ENCODE peak calls at places on chromosomes 13 and 19, in eight cellular contexts. One of them, this sample, is unnamed.

GRCh38 chr13:29909975-29910674 is 59.7 kb upstream of the UBL3 start:
- DNase-seq in CD8-positive, alpha-beta memory T cell: no peak
- DNase-seq in Panc1: no peak
- DNase-seq in tibial artery: no peak
- DNase-seq in H9: no peak
- DNase-seq in left ventricle myocardium inferior: peak; percentile 20
- DNase-seq in cardiac muscle cell: no peak
- DNase-seq in body of pancreas: no peak
- DNase-seq in this sample: no peak

GRCh38 chr13:78742659-78743058 is 83.7 kb upstream of the OBI1 start:
- DNase-seq in left ventricle myocardium inferior: no peak
- DNase-seq in CD8-positive, alpha-beta memory T cell: no peak
- DNase-seq in body of pancreas: no peak
- DNase-seq in cardiac muscle cell: peak; percentile 24
- DNase-seq in H9: peak; percentile 47
- DNase-seq in Panc1: no peak
- DNase-seq in tibial artery: no peak
- DNase-seq in this sample: no peak

GRCh38 chr13:101424381-101425155 is 8.3 kb upstream of the NALCN start:
- DNase-seq in body of pancreas: no peak
- DNase-seq in cardiac muscle cell: no peak
- DNase-seq in left ventricle myocardium inferior: no peak
- DNase-seq in tibial artery: no peak
- DNase-seq in H9: no peak
- DNase-seq in Panc1: no peak
- DNase-seq in CD8-positive, alpha-beta memory T cell: no peak
- DNase-seq in this sample: no peak

GRCh38 chr13:51148952-51149573 is 38.0 kb upstream of the C13orf42 start:
- DNase-seq in left ventricle myocardium inferior: no peak
- DNase-seq in body of pancreas: peak; percentile 41
- DNase-seq in Panc1: no peak
- DNase-seq in tibial artery: no peak
- DNase-seq in H9: peak; percentile 86
- DNase-seq in cardiac muscle cell: peak; percentile 76
- DNase-seq in CD8-positive, alpha-beta memory T cell: no peak
- DNase-seq in this sample: no peak

GRCh38 chr19:5191091-5191490 is 149.5 kb downstream of the PTPRS start:
- DNase-seq in left ventricle myocardium inferior: no peak
- DNase-seq in Panc1: no peak
- DNase-seq in tibial artery: no peak
- DNase-seq in CD8-positive, alpha-beta memory T cell: no peak
- DNase-seq in cardiac muscle cell: no peak
- DNase-seq in H9: no peak
- DNase-seq in body of pancreas: no peak
- DNase-seq in this sample: no peak

GRCh38 chr19:58059003-58059671 is at the start of gene ZNF135:
- DNase-seq in body of pancreas: peak; percentile 81
- DNase-seq in left ventricle myocardium inferior: peak; percentile 93
- DNase-seq in H9: peak; percentile 92
- DNase-seq in Panc1: no peak
- DNase-seq in CD8-positive, alpha-beta memory T cell: peak; percentile 55
- DNase-seq in tibial artery: peak; percentile 94
- DNase-seq in cardiac muscle cell: peak; percentile 95
- DNase-seq in this sample: no peak

GRCh38 chr13:79646880-79647279 is 165.9 kb downstream of the NDFIP2 start:
- DNase-seq in Panc1: no peak
- DNase-seq in CD8-positive, alpha-beta memory T cell: no peak
- DNase-seq in left ventricle myocardium inferior: no peak
- DNase-seq in tibial artery: no peak
- DNase-seq in H9: no peak
- DNase-seq in cardiac muscle cell: no peak
- DNase-seq in body of pancreas: no peak
- DNase-seq in this sample: no peak

GRCh38 chr19:30692517-30692870 is 320.3 kb downstream of the ZNF536 start:
- DNase-seq in H9: no peak
- DNase-seq in cardiac muscle cell: no peak
- DNase-seq in Panc1: no peak
- DNase-seq in body of pancreas: no peak
- DNase-seq in left ventricle myocardium inferior: no peak
- DNase-seq in CD8-positive, alpha-beta memory T cell: no peak
- DNase-seq in tibial artery: no peak
- DNase-seq in this sample: no peak

GRCh38 chr19:46859637-46860124 is 1.1 kb upstream of the ARHGAP35 start:
- DNase-seq in cardiac muscle cell: no peak
- DNase-seq in left ventricle myocardium inferior: peak; percentile 75
- DNase-seq in CD8-positive, alpha-beta memory T cell: no peak
- DNase-seq in tibial artery: peak; percentile 84
- DNase-seq in H9: no peak
- DNase-seq in body of pancreas: peak; percentile 68
- DNase-seq in Panc1: no peak
- DNase-seq in this sample: no peak

GRCh38 chr13:49341941-49342340 is 94.2 kb downstream of the CDADC1 start:
- DNase-seq in CD8-positive, alpha-beta memory T cell: no peak
- DNase-seq in body of pancreas: no peak
- DNase-seq in Panc1: no peak
- DNase-seq in left ventricle myocardium inferior: no peak
- DNase-seq in cardiac muscle cell: no peak
- DNase-seq in H9: no peak
- DNase-seq in tibial artery: no peak
- DNase-seq in this sample: no peak
- H3K27ac ChIP-seq in CD8-positive, alpha-beta memory T cell: no peak overlapping the region
- H3K27ac ChIP-seq in body of pancreas: no peak overlapping the region
- H3K27ac ChIP-seq in Panc1: no peak overlapping the region
- H3K27ac ChIP-seq in left ventricle myocardium inferior: no peak overlapping the region
- H3K27ac ChIP-seq in cardiac muscle cell: no peak overlapping the region
- H3K27ac ChIP-seq in H9: no peak overlapping the region
- H3K27ac ChIP-seq in tibial artery: no peak overlapping the region
- H3K27ac ChIP-seq in this sample: no peak overlapping the region

DNA sequence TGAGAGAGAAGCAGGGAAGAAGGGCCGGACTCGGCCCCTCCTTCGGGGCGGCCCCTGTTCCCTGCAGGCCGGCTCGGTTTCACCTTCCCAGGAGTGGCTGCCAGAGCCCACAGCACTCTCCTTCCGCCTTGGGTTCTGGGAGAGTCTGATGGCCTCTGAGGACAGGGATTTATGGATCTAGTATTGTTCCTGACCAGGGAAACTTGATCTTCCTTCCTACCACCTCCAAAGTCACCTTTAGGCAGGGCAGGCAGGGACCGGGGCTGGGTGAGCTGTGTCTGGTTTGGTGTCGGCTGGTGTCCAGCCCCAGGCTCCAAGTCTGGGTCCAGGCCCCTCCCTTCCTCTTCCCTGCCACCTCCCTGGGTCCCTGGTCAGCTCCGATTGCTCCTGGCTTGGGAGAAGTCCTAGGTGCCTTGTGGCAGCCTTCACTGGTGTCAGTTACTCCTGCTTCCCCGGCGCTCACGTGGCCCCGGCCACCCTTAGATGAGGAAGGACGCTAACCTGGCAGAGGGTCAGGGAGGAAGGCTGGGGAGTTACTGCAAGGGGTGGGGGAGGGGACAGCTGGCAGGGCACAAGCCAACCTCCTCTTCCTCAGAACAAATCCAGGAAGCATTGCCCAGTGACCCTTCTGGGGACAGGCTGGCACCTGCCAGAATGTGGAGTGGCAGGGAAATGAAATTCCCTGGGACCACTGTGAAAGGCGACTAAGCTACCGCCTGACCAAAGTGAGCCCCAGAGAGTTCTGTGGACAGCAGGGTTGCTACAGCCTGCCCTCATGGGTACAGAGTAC is 18.8 kb downstream of the RFX1 start:
- DNase-seq in CD8-positive, alpha-beta memory T cell: no peak
- DNase-seq in body of pancreas: no peak
- DNase-seq in Panc1: no peak
- DNase-seq in cardiac muscle cell: no peak
- DNase-seq in tibial artery: no peak
- DNase-seq in H9: no peak
- DNase-seq in left ventricle myocardium inferior: peak; percentile 69
- DNase-seq in this sample: no peak
- H3K4me1 ChIP-seq in CD8-positive, alpha-beta memory T cell: peaks cover 79% of the 10 kb centered on the region
- H3K4me1 ChIP-seq in body of pancreas: peaks cover 18% of the 10 kb centered on the region
- H3K4me1 ChIP-seq in Panc1: peaks cover 8% of the 10 kb centered on the region
- H3K4me1 ChIP-seq in cardiac muscle cell: peaks cover 13% of the 10 kb centered on the region
- H3K4me1 ChIP-seq in tibial artery: peaks cover 18% of the 10 kb centered on the region
- H3K4me1 ChIP-seq in H9: peaks cover 3% of the 10 kb centered on the region
- H3K4me1 ChIP-seq in left ventricle myocardium inferior: peaks cover 33% of the 10 kb centered on the region
- H3K4me1 ChIP-seq in this sample: peaks cover 59% of the 10 kb centered on the region

DNA sequence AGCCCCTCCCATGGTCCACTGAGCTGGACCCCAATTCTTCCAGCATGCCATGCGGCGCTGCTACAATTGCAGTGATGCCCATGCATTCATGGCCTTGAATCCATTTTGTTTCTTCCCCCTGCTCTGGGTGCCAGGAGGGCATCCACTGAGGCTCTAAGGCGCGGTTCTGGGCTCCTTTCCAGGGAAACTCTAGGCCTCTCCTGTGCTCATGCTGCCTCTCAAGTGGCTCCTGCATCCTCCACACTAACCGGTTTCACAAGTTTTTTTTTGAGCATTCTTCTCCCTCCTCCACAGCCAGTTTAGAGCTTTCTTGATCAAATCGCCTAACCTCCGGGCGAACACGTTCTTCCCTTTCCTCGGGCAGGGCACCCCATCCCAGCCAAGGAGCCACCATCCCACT is 69.1 kb upstream of the FLT1 start:
- DNase-seq in Panc1: no peak
- DNase-seq in CD8-positive, alpha-beta memory T cell: no peak
- DNase-seq in left ventricle myocardium inferior: no peak
- DNase-seq in H9: no peak
- DNase-seq in tibial artery: no peak
- DNase-seq in cardiac muscle cell: no peak
- DNase-seq in body of pancreas: no peak
- DNase-seq in this sample: no peak
- H3K27ac ChIP-seq in Panc1: no peak overlapping the region
- H3K27ac ChIP-seq in CD8-positive, alpha-beta memory T cell: no peak overlapping the region
- H3K27ac ChIP-seq in left ventricle myocardium inferior: no peak overlapping the region
- H3K27ac ChIP-seq in H9: no peak overlapping the region
- H3K27ac ChIP-seq in tibial artery: no peak overlapping the region
- H3K27ac ChIP-seq in cardiac muscle cell: no peak overlapping the region
- H3K27ac ChIP-seq in body of pancreas: no peak overlapping the region
- H3K27ac ChIP-seq in this sample: no peak overlapping the region

GRCh38 chr19:979318-979741 is 4.8 kb upstream of the WDR18 start:
- DNase-seq in CD8-positive, alpha-beta memory T cell: no peak
- DNase-seq in H9: no peak
- DNase-seq in left ventricle myocardium inferior: no peak
- DNase-seq in body of pancreas: no peak
- DNase-seq in cardiac muscle cell: no peak
- DNase-seq in tibial artery: no peak
- DNase-seq in Panc1: no peak
- DNase-seq in this sample: no peak

GRCh38 chr19:984165-984967 is at the start of gene WDR18:
- DNase-seq in left ventricle myocardium inferior: peak; percentile 94
- DNase-seq in tibial artery: peak; percentile 96
- DNase-seq in Panc1: peak; percentile 32
- DNase-seq in cardiac muscle cell: peak; percentile 96
- DNase-seq in CD8-positive, alpha-beta memory T cell: peak; percentile 75
- DNase-seq in H9: peak; percentile 89
- DNase-seq in body of pancreas: peak; percentile 93
- DNase-seq in this sample: peak; percentile 75

GRCh38 chr19:986083-986482 is 1.9 kb downstream of the WDR18 start:
- DNase-seq in cardiac muscle cell: no peak
- DNase-seq in H9: no peak
- DNase-seq in body of pancreas: no peak
- DNase-seq in CD8-positive, alpha-beta memory T cell: no peak
- DNase-seq in Panc1: no peak
- DNase-seq in left ventricle myocardium inferior: no peak
- DNase-seq in tibial artery: no peak
- DNase-seq in this sample: no peak

GRCh38 chr19:980133-980998 is 3.8 kb upstream of the WDR18 start:
- DNase-seq in CD8-positive, alpha-beta memory T cell: no peak
- DNase-seq in H9: peak; percentile 87
- DNase-seq in tibial artery: no peak
- DNase-seq in body of pancreas: no peak
- DNase-seq in cardiac muscle cell: peak; percentile 58
- DNase-seq in left ventricle myocardium inferior: no peak
- DNase-seq in Panc1: no peak
- DNase-seq in this sample: no peak

DNA sequence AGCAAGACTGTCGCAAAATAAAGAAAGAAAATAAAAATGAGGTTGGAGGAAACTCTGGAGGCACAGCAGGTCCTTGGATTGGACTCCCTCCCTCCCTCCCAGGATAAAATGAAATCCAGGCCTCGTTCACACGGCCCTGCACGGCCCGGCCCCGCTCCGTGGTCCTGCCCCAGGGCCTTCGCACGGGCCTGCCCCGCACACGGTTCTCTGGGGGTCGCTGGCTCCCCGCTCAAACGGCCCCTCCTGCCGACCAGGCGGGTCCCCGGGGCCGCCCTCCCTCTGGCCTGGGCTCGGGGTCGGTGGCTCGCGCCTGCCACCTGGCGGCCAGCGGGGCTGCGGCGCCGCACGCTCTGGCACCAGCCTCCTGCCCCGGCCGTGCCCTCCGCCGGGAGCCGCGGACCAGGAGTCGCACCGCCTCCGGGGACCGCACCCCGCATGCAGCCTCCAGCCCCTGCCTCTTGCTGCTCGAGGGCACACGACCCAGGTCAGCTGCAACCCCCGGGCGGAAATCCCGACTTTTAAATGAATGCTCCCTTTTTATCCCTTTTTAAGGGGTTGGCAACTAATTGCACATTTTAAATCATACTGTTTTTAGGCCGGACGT is 1.5 kb upstream of the WDR18 start:
- DNase-seq in H9: peak; percentile 85
- DNase-seq in CD8-positive, alpha-beta memory T cell: peak; percentile 74
- DNase-seq in left ventricle myocardium inferior: peak; percentile 74
- DNase-seq in tibial artery: peak; percentile 79
- DNase-seq in cardiac muscle cell: peak; percentile 84
- DNase-seq in Panc1: no peak
- DNase-seq in body of pancreas: peak; percentile 77
- DNase-seq in this sample: peak; percentile 61
- H3K4me1 ChIP-seq in H9: no peaks in the 10 kb centered on the region
- H3K4me1 ChIP-seq in CD8-positive, alpha-beta memory T cell: peaks cover 18% of the 10 kb centered on the region
- H3K4me1 ChIP-seq in left ventricle myocardium inferior: peaks cover 35% of the 10 kb centered on the region
- H3K4me1 ChIP-seq in tibial artery: peaks cover 27% of the 10 kb centered on the region
- H3K4me1 ChIP-seq in cardiac muscle cell: peaks cover 8% of the 10 kb centered on the region
- H3K4me1 ChIP-seq in Panc1: peaks cover 11% of the 10 kb centered on the region
- H3K4me1 ChIP-seq in body of pancreas: peaks cover 42% of the 10 kb centered on the region
- H3K4me1 ChIP-seq in this sample: peaks cover 16% of the 10 kb centered on the region

This sample was measured in effector memory CD4-positive, alpha-beta T cell.